ENCODE peak calls at places on chromosomes 12 and 14, in four cellular contexts. N is MM.1S, W is mammary epithelial cell, L is astrocyte. Q is an unnamed sample.
A peak's percentile ranks its signal among the peaks of the same experiment; 100 is the strongest.

GRCh38 chr12:113214938-113215400 is 6.3 kb upstream of the TPCN1 start:
- DNase-seq in N (no peak), W (peak; percentile 95), L (peak; percentile 99), Q (peak; percentile 99)

GRCh38 chr12:26125451-26126339 is 858 bp upstream of the BHLHE41 start:
- DNase-seq in N (peak; percentile 79), W (peak; percentile 98), L (peak; percentile 77), Q (peak; percentile 87)

GRCh38 chr12:110022980-110023633 is 23.9 kb downstream of the ANKRD13A start:
- DNase-seq in N (no peak), W (peak; percentile 21), L (peak; percentile 89), Q (peak; percentile 74)

GRCh38 chr14:76876076-76876475 is 49.9 kb downstream of the LRRC74A start:
- DNase-seq in N (peak; percentile 37), W (peak; percentile 63), L (peak; percentile 42), Q (peak; percentile 79)

GRCh38 chr12:10186299-10186698 is 7.5 kb downstream of the TMEM52B start:
- DNase-seq in N (no peak), W (no peak), L (no peak), Q (no peak)

GRCh38 chr12:73964641-73965040 is 573.0 kb upstream of the ATXN7L3B start:
- DNase-seq in N (no peak), W (no peak), L (no peak), Q (no peak)

GRCh38 chr14:21902561-21903199 is 229.1 kb upstream of the OR4E1 start:
- DNase-seq in N (no peak), W (peak; percentile 2), L (no peak), Q (no peak)

GRCh38 chr14:20969336-20969735 is 14.0 kb downstream of the RNASE2 start:
- DNase-seq in N (no peak), W (peak; percentile 52), L (no peak), Q (no peak)

GRCh38 chr12:50033317-50033679 is 8.0 kb upstream of the RACGAP1 start:
- DNase-seq in N (no peak), W (no peak), L (no peak), Q (no peak)

GRCh38 chr12:50032516-50033316 is 7.4 kb upstream of the RACGAP1 start:
- DNase-seq in N (no peak), W (no peak), L (no peak), Q (no peak)
- TF ChIP-seq EZH2 in N (no peak), W (no peak), L (peak; percentile 51), Q (no peak)

GRCh38 chr12:119673634-119674033 is 5.7 kb downstream of the PRKAB1 start:
- DNase-seq in N (no peak), W (no peak), L (no peak), Q (no peak)
- H3K4me1 ChIP-seq in N (no peaks in the 10 kb centered on the region), W (peaks cover 7% of the 10 kb centered on the region), L (no peaks in the 10 kb centered on the region), Q (no peaks in the 10 kb centered on the region)

GRCh38 chr12:54030889-54031860 is 1.7 kb upstream of the HOXC5 start:
- DNase-seq in N (no peak), W (no peak), L (peak; percentile 5), Q (peak; percentile 32)
- TF ChIP-seq EZH2 in N (peak; percentile 99), W (no peak), L (peak; percentile 1), Q (peak; percentile 59)

GRCh38 chr12:2195085-2195484 is 142.3 kb downstream of the CACNA1C start:
- DNase-seq in N (no peak), W (no peak), L (no peak), Q (no peak)

GRCh38 chr12:2191534-2192153 is 138.9 kb downstream of the CACNA1C start:
- DNase-seq in N (no peak), W (no peak), L (no peak), Q (no peak)

GRCh38 chr12:2192231-2192630 is 139.4 kb downstream of the CACNA1C start:
- DNase-seq in N (no peak), W (no peak), L (no peak), Q (no peak)

GRCh38 chr12:2194060-2194459 is 141.3 kb downstream of the CACNA1C start:
- DNase-seq in N (no peak), W (no peak), L (no peak), Q (no peak)

GRCh38 chr12:2194571-2194970 is 141.8 kb downstream of the CACNA1C start:
- DNase-seq in N (no peak), W (no peak), L (no peak), Q (no peak)
- H3K4me1 ChIP-seq in N (no peaks in the 10 kb centered on the region), W (peaks cover 9% of the 10 kb centered on the region), L (peaks cover 6% of the 10 kb centered on the region), Q (no peaks in the 10 kb centered on the region)

DNA sequence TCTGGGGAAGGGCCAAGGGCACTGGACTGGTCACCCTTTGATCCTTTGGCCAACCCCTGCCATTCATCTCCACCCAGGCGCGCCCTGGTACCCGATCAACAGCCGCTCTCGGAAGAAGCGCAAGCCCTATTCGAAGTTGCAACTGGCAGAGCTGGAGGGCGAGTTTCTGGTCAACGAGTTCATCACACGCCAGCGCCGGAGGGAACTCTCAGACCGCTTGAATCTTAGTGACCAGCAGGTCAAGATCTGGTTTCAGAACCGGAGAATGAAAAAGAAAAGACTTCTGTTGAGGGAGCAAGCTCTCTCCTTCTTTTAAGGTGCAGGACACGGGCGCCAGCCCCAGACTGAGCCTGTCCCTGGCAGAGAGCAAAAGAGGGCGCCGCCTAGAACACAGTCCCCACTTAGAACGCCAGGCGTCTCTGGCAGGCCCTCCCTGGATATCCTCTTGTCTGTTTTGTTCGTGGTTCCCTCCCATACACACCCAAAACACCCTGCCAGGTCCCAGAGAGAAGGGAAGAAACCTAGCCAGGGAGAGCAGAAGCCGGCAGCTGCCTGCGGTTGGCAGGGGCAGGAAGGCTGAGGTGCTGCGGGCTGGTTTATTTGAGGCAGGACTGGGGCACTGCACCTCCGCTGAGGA is 1.7 kb downstream of the HOXC12 start:
- DNase-seq in N (no peak), W (no peak), L (no peak), Q (no peak)
- TF ChIP-seq EZH2 in N (no peak), W (no peak), L (no peak), Q (no peak)

DNA sequence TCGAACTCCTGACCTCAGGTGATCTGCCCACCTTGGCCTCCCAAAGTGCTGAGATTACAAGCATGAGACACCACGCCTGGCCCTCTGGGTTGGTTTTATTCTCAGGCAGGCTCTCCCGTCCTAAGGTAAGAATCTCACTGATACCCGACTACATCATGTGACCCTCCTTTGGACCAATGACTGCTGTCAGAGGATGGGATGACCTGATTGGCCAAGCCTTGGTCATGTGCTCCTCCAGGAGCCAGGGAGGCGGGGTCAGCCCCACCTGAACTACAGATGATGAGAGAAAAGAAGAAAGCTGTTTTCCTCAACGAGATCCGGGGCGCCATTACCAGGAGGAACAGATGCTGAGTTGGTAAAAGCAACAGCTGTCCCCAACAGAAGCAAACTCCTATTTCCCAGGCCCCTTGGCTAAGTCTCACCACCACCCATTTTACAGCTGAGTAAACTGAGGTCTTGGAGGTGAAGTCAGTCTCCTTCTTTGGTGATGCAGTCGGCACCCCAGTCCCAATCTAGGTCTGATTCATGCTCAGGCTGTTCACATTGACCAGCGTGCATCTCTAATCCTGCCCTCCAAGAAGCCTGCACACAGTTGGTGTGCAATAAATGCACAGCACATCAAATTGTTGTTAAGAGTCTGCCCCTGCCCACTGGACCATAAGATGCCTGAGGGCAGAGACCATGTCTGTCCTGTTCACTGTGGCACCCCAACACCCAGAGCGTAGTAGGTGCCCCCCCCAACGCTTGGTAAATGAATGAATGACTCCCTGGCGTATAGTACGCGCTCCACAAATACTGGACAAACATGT is 118.8 kb downstream of the SCARB1 start:
- DNase-seq in N (peak; percentile 14), W (no peak), L (no peak), Q (no peak)
- H3K4me1 ChIP-seq in N (no peaks in the 10 kb centered on the region), W (peaks cover 29% of the 10 kb centered on the region), L (peaks cover 48% of the 10 kb centered on the region), Q (peaks cover 4% of the 10 kb centered on the region)

GRCh38 chr12:53994691-53995310 is 5.2 kb upstream of the HOXC9 start:
- DNase-seq in N (no peak), W (peak; percentile 30), L (no peak), Q (no peak)
- TF ChIP-seq EZH2 in N (no peak), W (no peak), L (peak; percentile 6), Q (peak; percentile 97)

GRCh38 chr14:102826161-102826560 is 48.9 kb downstream of the TRAF3 start:
- DNase-seq in N (no peak), W (no peak), L (no peak), Q (no peak)
- H3K4me1 ChIP-seq in N (no peaks in the 10 kb centered on the region), W (peaks cover 29% of the 10 kb centered on the region), L (peaks cover 13% of the 10 kb centered on the region), Q (peaks cover 7% of the 10 kb centered on the region)

DNA sequence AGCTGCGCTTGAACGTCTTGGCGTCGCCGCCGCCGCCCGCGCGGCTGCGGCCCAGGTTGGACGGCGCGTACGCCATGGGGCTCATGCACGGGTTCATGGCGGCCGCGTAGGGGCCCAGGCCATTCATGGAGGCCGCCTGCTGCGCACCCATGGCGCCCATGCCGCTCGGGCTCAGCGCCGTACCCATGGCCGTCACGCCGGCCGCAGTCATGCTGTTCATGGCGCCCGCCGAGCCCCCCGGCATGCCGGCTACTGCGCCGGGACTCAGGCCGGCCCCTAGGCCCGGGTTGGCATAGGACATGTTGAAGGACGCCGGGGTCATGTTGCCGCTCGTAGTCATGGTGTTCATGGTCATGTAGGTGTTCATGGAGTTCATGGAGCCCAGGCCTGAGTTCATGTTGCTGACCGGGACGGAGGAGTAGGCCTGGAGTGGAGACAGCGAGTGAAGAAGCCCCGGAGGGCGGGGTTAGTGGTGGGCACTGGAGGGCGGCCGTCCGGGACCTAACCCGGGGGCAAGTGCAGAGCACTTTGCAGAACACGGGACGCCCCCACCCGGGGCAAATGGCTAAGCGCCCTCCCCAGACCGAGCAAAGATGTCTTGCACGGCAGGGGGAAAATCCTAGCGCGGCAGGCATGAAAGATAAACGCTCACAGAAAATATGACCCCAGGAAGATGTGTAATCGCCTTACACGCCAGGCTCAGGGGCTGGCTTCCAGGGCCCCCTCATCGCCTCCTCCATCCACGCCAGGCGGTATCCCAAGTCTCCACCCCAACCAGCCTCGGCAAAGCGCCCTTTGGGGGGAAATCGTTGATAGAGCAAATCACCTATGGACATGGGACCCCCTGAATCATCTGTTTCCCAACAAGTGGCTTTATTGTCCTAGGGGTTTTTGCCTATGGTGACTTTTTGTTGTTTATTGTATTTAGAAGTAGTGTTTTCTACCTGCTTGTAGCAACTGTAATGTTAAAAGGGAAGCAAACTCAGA is 2.5 kb downstream of the FOXA1 start:
- DNase-seq in N (no peak), W (no peak), L (no peak), Q (no peak)
- TF ChIP-seq EZH2 in N (no peak), W (peak; percentile 5), L (peak; percentile 94), Q (peak; percentile 75)